ENCODE peak calls at places on chromosomes 5 and 9, in six cellular contexts. W is GM23248, U is endothelial cell of umbilical vein, N is SK-N-SH, Z is OCI-LY7, M is HCT116. B is an unnamed sample.

GRCh38 chr5:39498247-39498952 is 73.6 kb upstream of the DAB2 start:
- DNase-seq in W (peak; percentile 38), U (peak; percentile 67), N (no peak), Z (no peak), M (no peak), B (peak; percentile 28)

GRCh38 chr5:171120986-171121622 is 187.9 kb upstream of the TLX3 start:
- DNase-seq in W (no peak), U (no peak), N (no peak), Z (no peak), M (no peak), B (no peak)

GRCh38 chr9:78218890-78219289 is 17.0 kb upstream of the CEP78 start:
- DNase-seq in W (no peak), U (no peak), N (no peak), Z (no peak), M (no peak), B (peak; percentile 38)

GRCh38 chr5:111017731-111018130 is 53.8 kb upstream of the TSLP start:
- DNase-seq in W (peak; percentile 3), U (no peak), N (no peak), Z (no peak), M (no peak), B (no peak)

GRCh38 chr5:81787843-81788242 is 36.9 kb upstream of the SSBP2 start:
- DNase-seq in W (peak; percentile 60), U (peak; percentile 77), N (no peak), Z (peak; percentile 80), M (no peak), B (peak; percentile 66)

GRCh38 chr5:123610665-123611406 is 98.9 kb downstream of the CSNK1G3 start:
- DNase-seq in W (peak; percentile 74), U (peak; percentile 84), N (peak; percentile 23), Z (peak; percentile 67), M (peak; percentile 54), B (peak; percentile 42)

GRCh38 chr5:1412163-1412562 is 33.1 kb downstream of the SLC6A3 start:
- DNase-seq in W (no peak), U (no peak), N (no peak), Z (no peak), M (no peak), B (no peak)

GRCh38 chr5:179311091-179311470 is 34.2 kb downstream of the ADAMTS2 start:
- DNase-seq in W (no peak), U (no peak), N (peak; percentile 78), Z (no peak), M (no peak), B (no peak)

GRCh38 chr9:93306081-93306480 is 122.1 kb downstream of the WNK2 start:
- DNase-seq in W (no peak), U (no peak), N (no peak), Z (no peak), M (no peak), B (no peak)

GRCh38 chr5:134792287-134792686 is 33.7 kb downstream of the DDX46 start:
- DNase-seq in W (no peak), U (no peak), N (no peak), Z (no peak), M (no peak), B (no peak)

GRCh38 chr9:17578911-17579793 is at the start of gene SH3GL2:
- DNase-seq in W (peak; percentile 39), U (no peak), N (peak; percentile 70), Z (no peak), M (no peak), B (peak; percentile 35)

GRCh38 chr9:97954550-97954989 is 16.6 kb upstream of the HEMGN start:
- DNase-seq in W (peak; percentile 38), U (peak; percentile 21), N (peak; percentile 58), Z (peak; percentile 90), M (peak; percentile 59), B (peak; percentile 36)

GRCh38 chr5:146196459-146197048 is 6.9 kb upstream of the RBM27 start:
- DNase-seq in W (no peak), U (no peak), N (no peak), Z (no peak), M (no peak), B (no peak)

GRCh38 chr9:14336244-14336643 is 22.3 kb upstream of the NFIB start:
- DNase-seq in W (no peak), U (no peak), N (no peak), Z (no peak), M (no peak), B (no peak)

GRCh38 chr5:61768692-61769281 is 436.7 kb downstream of the ZSWIM6 start:
- DNase-seq in W (peak; percentile 38), U (peak; percentile 3), N (peak; percentile 31), Z (peak; percentile 54), M (peak; percentile 63), B (peak; percentile 45)

GRCh38 chr5:592158-592557 is 20.0 kb upstream of the CEP72 start:
- DNase-seq in W (no peak), U (no peak), N (no peak), Z (no peak), M (no peak), B (no peak)

GRCh38 chr5:104189909-104190308 is 627.3 kb upstream of the NUDT12 start:
- DNase-seq in W (peak; percentile 8), U (peak; percentile 79), N (peak; percentile 2), Z (no peak), M (no peak), B (peak; percentile 51)

GRCh38 chr9:33128570-33128969 is 38.6 kb downstream of the B4GALT1 start:
- DNase-seq in W (no peak), U (no peak), N (no peak), Z (no peak), M (no peak), B (no peak)

GRCh38 chr5:133385346-133385745 is 227.0 kb downstream of the FSTL4 start:
- DNase-seq in W (no peak), U (no peak), N (no peak), Z (no peak), M (no peak), B (no peak)

GRCh38 chr9:38414040-38414723 is 10.1 kb downstream of the IGFBPL1 start:
- DNase-seq in W (no peak), U (no peak), N (no peak), Z (no peak), M (no peak), B (no peak)

GRCh38 chr9:93125331-93125894 is 8.6 kb downstream of the NINJ1 start:
- DNase-seq in W (no peak), U (no peak), N (no peak), Z (no peak), M (no peak), B (no peak)

GRCh38 chr9:37678789-37679273 is 28.1 kb downstream of the FRMPD1 start:
- DNase-seq in W (no peak), U (no peak), N (no peak), Z (no peak), M (peak; percentile 3), B (no peak)

GRCh38 chr9:121609845-121610637 is 41.4 kb upstream of the DAB2IP start:
- DNase-seq in W (peak; percentile 66), U (peak; percentile 29), N (no peak), Z (no peak), M (peak; percentile 62), B (peak; percentile 87)

GRCh38 chr9:137318976-137319375 is 16.9 kb upstream of the NRARP start:
- DNase-seq in W (no peak), U (no peak), N (peak; percentile 62), Z (no peak), M (no peak), B (no peak)

DNA sequence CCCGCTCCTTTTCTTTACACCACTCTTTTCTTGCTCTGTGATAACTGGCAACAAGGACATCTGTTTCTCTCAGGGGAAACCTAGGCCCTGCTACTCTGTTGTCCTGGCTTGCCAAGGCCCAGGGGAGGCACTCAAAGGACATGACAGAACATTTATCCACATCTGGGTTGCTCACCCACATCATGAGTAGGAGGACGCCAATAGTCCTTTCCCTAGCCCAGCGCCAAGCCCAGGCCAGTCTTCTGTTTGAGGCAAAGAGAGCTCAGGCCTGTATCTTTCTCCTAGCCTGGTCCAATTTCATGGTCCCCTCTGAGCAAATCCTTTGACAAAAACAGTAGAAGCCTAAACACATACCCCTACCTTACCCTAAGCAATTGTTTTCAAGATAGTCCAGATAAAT is 366.8 kb upstream of the SGCD start:
- DNase-seq in W (no peak), U (no peak), N (no peak), Z (no peak), M (no peak), B (no peak)
- H2AFZ ChIP-seq in W (no peak overlapping the region), U (no peak overlapping the region), N (no peak overlapping the region), Z (no peak overlapping the region), M (no peak overlapping the region), B (no peak overlapping the region)

GRCh38 chr5:174239718-174240117 is 194.2 kb downstream of the NSG2 start:
- DNase-seq in W (peak; percentile 23), U (no peak), N (no peak), Z (no peak), M (no peak), B (no peak)
- H2AFZ ChIP-seq in W (no peak overlapping the region), U (no peak overlapping the region), N (no peak overlapping the region), Z (no peak overlapping the region), M (no peak overlapping the region), B (no peak overlapping the region)

GRCh38 chr9:113742471-113742870 is 133.6 kb upstream of the ZNF618 start:
- DNase-seq in W (no peak), U (no peak), N (no peak), Z (no peak), M (no peak), B (no peak)
- H2AFZ ChIP-seq in W (no peak overlapping the region), U (no peak overlapping the region), N (no peak overlapping the region), Z (no peak overlapping the region), M (no peak overlapping the region), B (no peak overlapping the region)

GRCh38 chr5:168793844-168794837 is 215.0 kb upstream of the PANK3 start:
- DNase-seq in W (peak; percentile 86), U (peak; percentile 4), N (no peak), Z (no peak), M (no peak), B (peak; percentile 3)

GRCh38 chr5:168802337-168802736 is 223.2 kb upstream of the PANK3 start:
- DNase-seq in W (no peak), U (no peak), N (no peak), Z (no peak), M (no peak), B (no peak)

GRCh38 chr5:168796840-168797548 is 217.8 kb upstream of the PANK3 start:
- DNase-seq in W (no peak), U (no peak), N (no peak), Z (no peak), M (no peak), B (no peak)

GRCh38 chr5:168795943-168796342 is 216.8 kb upstream of the PANK3 start:
- DNase-seq in W (no peak), U (no peak), N (no peak), Z (no peak), M (no peak), B (no peak)

DNA sequence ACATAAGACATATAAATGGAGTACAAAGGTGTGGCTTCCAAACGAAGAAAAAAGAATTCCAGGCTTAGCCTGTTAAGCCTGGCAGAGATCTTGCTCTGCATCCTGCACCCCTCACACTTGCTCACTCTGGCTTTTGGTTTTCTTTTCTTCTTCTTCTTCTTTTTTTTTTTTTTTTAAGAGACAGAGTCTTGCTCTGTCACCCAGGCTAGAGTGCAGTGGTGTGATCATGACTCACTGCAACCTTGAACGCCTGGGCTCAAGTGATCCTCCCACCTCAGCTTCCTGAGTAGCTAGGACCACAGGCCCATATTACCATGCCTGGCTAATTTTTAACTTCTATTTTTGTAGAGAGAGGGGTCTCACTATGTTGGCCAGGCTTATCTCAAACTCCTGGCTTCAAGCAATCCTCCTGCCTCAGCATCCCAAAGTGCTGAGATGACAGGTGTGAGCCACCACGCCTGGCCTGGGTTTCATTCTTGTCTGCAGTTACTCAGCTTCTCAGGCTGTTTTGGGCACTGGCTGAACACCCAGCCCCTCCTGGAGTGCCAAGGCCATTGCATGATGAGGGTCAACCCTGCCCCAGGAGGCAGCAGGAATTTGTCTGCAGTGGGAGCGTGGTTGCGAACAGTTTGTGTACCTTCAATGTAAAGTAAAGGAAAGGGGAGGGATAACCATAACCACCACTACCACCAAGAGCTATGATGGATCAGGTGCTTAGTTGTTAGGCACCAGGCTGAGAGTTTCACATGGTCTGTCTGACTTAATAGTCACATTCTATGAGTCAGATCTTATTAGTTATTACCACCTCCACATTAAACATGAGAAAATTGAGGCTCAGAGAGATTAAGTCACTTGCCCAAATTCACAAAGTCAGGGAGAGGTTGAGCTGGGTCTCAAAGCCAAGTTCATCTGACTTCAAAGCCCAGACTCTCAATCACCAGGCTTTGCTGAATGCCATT is 219.2 kb upstream of the PANK3 start:
- DNase-seq in W (peak; percentile 26), U (no peak), N (no peak), Z (no peak), M (no peak), B (peak; percentile 11)
- H2AFZ ChIP-seq in W (no peak overlapping the region), U (no peak overlapping the region), N (no peak overlapping the region), Z (no peak overlapping the region), M (no peak overlapping the region), B (no peak overlapping the region)